ENCODE peak calls at places on chromosome 7, in nine cellular contexts. One of them, this sample, is unnamed.

GRCh38 chr7:137871173-137871915 is 24.6 kb upstream of the DGKI start:
- DNase-seq in ACHN: no peak
- DNase-seq in HEK293T: no peak
- DNase-seq in GM20000: no peak
- DNase-seq in stimulated activated naive CD4-positive, alpha-beta T cell treated with Interleukin-2 at 50 U/mL for 16 hours: no peak
- DNase-seq in SK-N-SH: no peak
- DNase-seq in NCI-H1092: no peak
- DNase-seq in GOT3: no peak
- DNase-seq in NCI-H2107: no peak
- DNase-seq in this sample: no peak

GRCh38 chr7:2416659-2417058 is 13.2 kb downstream of the CHST12 start:
- DNase-seq in ACHN: no peak
- DNase-seq in HEK293T: no peak
- DNase-seq in GM20000: no peak
- DNase-seq in stimulated activated naive CD4-positive, alpha-beta T cell treated with Interleukin-2 at 50 U/mL for 16 hours: no peak
- DNase-seq in SK-N-SH: no peak
- DNase-seq in NCI-H1092: no peak
- DNase-seq in GOT3: no peak
- DNase-seq in NCI-H2107: no peak
- DNase-seq in this sample: no peak

GRCh38 chr7:157402911-157403534 is 66.2 kb downstream of the DNAJB6 start:
- DNase-seq in ACHN: no peak
- DNase-seq in HEK293T: no peak
- DNase-seq in GM20000: no peak
- DNase-seq in stimulated activated naive CD4-positive, alpha-beta T cell treated with Interleukin-2 at 50 U/mL for 16 hours: no peak
- DNase-seq in SK-N-SH: no peak
- DNase-seq in NCI-H1092: no peak
- DNase-seq in GOT3: no peak
- DNase-seq in NCI-H2107: no peak
- DNase-seq in this sample: no peak

GRCh38 chr7:47480576-47481538 is 101.1 kb downstream of the TNS3 start:
- DNase-seq in ACHN: no peak
- DNase-seq in HEK293T: no peak
- DNase-seq in GM20000: peak
- DNase-seq in stimulated activated naive CD4-positive, alpha-beta T cell treated with Interleukin-2 at 50 U/mL for 16 hours: no peak
- DNase-seq in SK-N-SH: no peak
- DNase-seq in NCI-H1092: no peak
- DNase-seq in GOT3: no peak
- DNase-seq in NCI-H2107: no peak
- DNase-seq in this sample: no peak

GRCh38 chr7:54622696-54623309 is 80.6 kb downstream of the VSTM2A start:
- DNase-seq in ACHN: no peak
- DNase-seq in HEK293T: no peak
- DNase-seq in GM20000: no peak
- DNase-seq in stimulated activated naive CD4-positive, alpha-beta T cell treated with Interleukin-2 at 50 U/mL for 16 hours: no peak
- DNase-seq in SK-N-SH: no peak
- DNase-seq in NCI-H1092: no peak
- DNase-seq in GOT3: no peak
- DNase-seq in NCI-H2107: no peak
- DNase-seq in this sample: peak

GRCh38 chr7:23299770-23300300 is 696 bp downstream of the MALSU1 start:
- DNase-seq in ACHN: peak
- DNase-seq in HEK293T: peak
- DNase-seq in GM20000: peak
- DNase-seq in stimulated activated naive CD4-positive, alpha-beta T cell treated with Interleukin-2 at 50 U/mL for 16 hours: peak
- DNase-seq in SK-N-SH: peak
- DNase-seq in NCI-H1092: no peak
- DNase-seq in GOT3: no peak
- DNase-seq in NCI-H2107: no peak
- DNase-seq in this sample: no peak

GRCh38 chr7:94043299-94043698 is 39.1 kb upstream of the BET1 start:
- DNase-seq in ACHN: no peak
- DNase-seq in HEK293T: no peak
- DNase-seq in GM20000: no peak
- DNase-seq in stimulated activated naive CD4-positive, alpha-beta T cell treated with Interleukin-2 at 50 U/mL for 16 hours: no peak
- DNase-seq in SK-N-SH: no peak
- DNase-seq in NCI-H1092: no peak
- DNase-seq in GOT3: no peak
- DNase-seq in NCI-H2107: no peak
- DNase-seq in this sample: no peak

GRCh38 chr7:46191296-46191695 is 270.2 kb upstream of the IGFBP3 start:
- DNase-seq in ACHN: no peak
- DNase-seq in HEK293T: no peak
- DNase-seq in GM20000: no peak
- DNase-seq in stimulated activated naive CD4-positive, alpha-beta T cell treated with Interleukin-2 at 50 U/mL for 16 hours: no peak
- DNase-seq in SK-N-SH: no peak
- DNase-seq in NCI-H1092: no peak
- DNase-seq in GOT3: no peak
- DNase-seq in NCI-H2107: no peak
- DNase-seq in this sample: no peak

GRCh38 chr7:74223711-74224510 is 14.1 kb downstream of the LAT2 start:
- DNase-seq in ACHN: no peak
- DNase-seq in HEK293T: no peak
- DNase-seq in GM20000: no peak
- DNase-seq in stimulated activated naive CD4-positive, alpha-beta T cell treated with Interleukin-2 at 50 U/mL for 16 hours: no peak
- DNase-seq in SK-N-SH: no peak
- DNase-seq in NCI-H1092: no peak
- DNase-seq in GOT3: no peak
- DNase-seq in NCI-H2107: no peak
- DNase-seq in this sample: no peak

This sample was measured in SK-N-DZ.